ENCODE peak calls at places on chromosomes 12 and 14, in eight cellular contexts. N is tibial artery, O is Calu3, Y is heart right ventricle, W is HFF-Myc, Q is RWPE1, C is endothelial cell, J is A549. Z is an unnamed sample.
A peak's percentile ranks its signal among the peaks of the same experiment; 100 is the strongest.

GRCh38 chr12:131621701-131622421 is 89.0 kb upstream of the SFSWAP start:
- DNase-seq in N (no peak), O (no peak), Y (no peak), W (no peak), Q (no peak), C (no peak), J (no peak), Z (peak; percentile 44)

GRCh38 chr12:19382111-19382526 is 57.2 kb upstream of the AEBP2 start:
- DNase-seq in N (no peak), O (peak; percentile 65), Y (no peak), W (peak; percentile 50), Q (peak; percentile 53), C (no peak), J (peak; percentile 88), Z (no peak)

GRCh38 chr12:61291647-61292046 is 968.6 kb upstream of the USP15 start:
- DNase-seq in N (no peak), O (no peak), Y (no peak), W (no peak), Q (no peak), C (no peak), J (no peak), Z (no peak)

GRCh38 chr14:21866479-21866878 is 192.9 kb upstream of the OR4E1 start:
- DNase-seq in N (no peak), O (no peak), Y (no peak), W (no peak), Q (peak; percentile 9), C (no peak), J (no peak), Z (no peak)

GRCh38 chr14:68103841-68104240 is 284.3 kb downstream of the RAD51B start:
- DNase-seq in N (no peak), O (no peak), Y (no peak), W (no peak), Q (no peak), C (no peak), J (no peak), Z (no peak)

GRCh38 chr12:4984971-4985370 is 58.7 kb upstream of the KCNA5 start:
- DNase-seq in N (no peak), O (no peak), Y (no peak), W (no peak), Q (no peak), C (no peak), J (no peak), Z (no peak)

GRCh38 chr14:104876251-104876699 is 11.2 kb downstream of the CEP170B start:
- DNase-seq in N (no peak), O (peak; percentile 30), Y (peak; percentile 28), W (no peak), Q (peak; percentile 78), C (peak; percentile 40), J (peak; percentile 69), Z (peak; percentile 49)

GRCh38 chr12:53115891-53116675 is 12.8 kb downstream of the SOAT2 start:
- DNase-seq in N (no peak), O (no peak), Y (no peak), W (no peak), Q (no peak), C (no peak), J (no peak), Z (no peak)

GRCh38 chr14:24231263-24232120 is 675 bp downstream of the NEDD8 start:
- DNase-seq in N (no peak), O (no peak), Y (no peak), W (no peak), Q (peak; percentile 34), C (no peak), J (no peak), Z (no peak)

GRCh38 chr12:123149088-123149827 is 1.6 kb downstream of the PITPNM2 start:
- DNase-seq in N (no peak), O (no peak), Y (no peak), W (no peak), Q (no peak), C (no peak), J (peak; percentile 16), Z (no peak)

GRCh38 chr12:117141097-117141898 is 42.1 kb upstream of the TESC start:
- DNase-seq in N (no peak), O (no peak), Y (no peak), W (no peak), Q (no peak), C (no peak), J (no peak), Z (no peak)

GRCh38 chr12:122839907-122840554 is 4.8 kb downstream of the HIP1R start:
- DNase-seq in N (no peak), O (no peak), Y (no peak), W (no peak), Q (no peak), C (no peak), J (no peak), Z (no peak)

GRCh38 chr12:132487311-132487741 is 2.6 kb upstream of the FBRSL1 start:
- DNase-seq in N (no peak), O (no peak), Y (peak; percentile 12), W (no peak), Q (no peak), C (no peak), J (no peak), Z (no peak)

GRCh38 chr14:22613091-22613695 is 15.1 kb downstream of the ABHD4 start:
- DNase-seq in N (no peak), O (no peak), Y (no peak), W (no peak), Q (no peak), C (no peak), J (no peak), Z (no peak)

GRCh38 chr12:23950775-23951391 is 1.4 kb upstream of the SOX5 start:
- DNase-seq in N (no peak), O (no peak), Y (no peak), W (no peak), Q (no peak), C (peak; percentile 24), J (no peak), Z (peak; percentile 47)

GRCh38 chr12:48414046-48414445 is 58.3 kb upstream of the ANP32D start:
- DNase-seq in N (peak; percentile 41), O (no peak), Y (no peak), W (no peak), Q (no peak), C (no peak), J (no peak), Z (no peak)

GRCh38 chr12:87596636-87597035 is 432.6 kb downstream of the C12orf50 start:
- DNase-seq in N (no peak), O (no peak), Y (no peak), W (no peak), Q (no peak), C (no peak), J (no peak), Z (no peak)

GRCh38 chr14:99644723-99645544 is at the start of gene HHIPL1:
- DNase-seq in N (no peak), O (peak; percentile 11), Y (peak; percentile 49), W (no peak), Q (peak; percentile 22), C (peak; percentile 40), J (no peak), Z (peak; percentile 70)

GRCh38 chr14:29126865-29127264 is 360.3 kb downstream of the FOXG1 start:
- DNase-seq in N (no peak), O (no peak), Y (no peak), W (no peak), Q (no peak), C (no peak), J (no peak), Z (no peak)

GRCh38 chr12:28507055-28507454 is 316.8 kb downstream of the CCDC91 start:
- DNase-seq in N (no peak), O (no peak), Y (no peak), W (peak; percentile 31), Q (no peak), C (no peak), J (no peak), Z (no peak)

GRCh38 chr14:81516941-81517797 is 16.5 kb downstream of the SEL1L start:
- DNase-seq in N (no peak), O (no peak), Y (no peak), W (no peak), Q (no peak), C (peak; percentile 54), J (peak; percentile 51), Z (peak; percentile 44)

GRCh38 chr14:64562432-64562831 is 12.7 kb downstream of the PPP1R36 start:
- DNase-seq in N (no peak), O (no peak), Y (no peak), W (no peak), Q (no peak), C (no peak), J (no peak), Z (no peak)

GRCh38 chr14:64563696-64564095 is 13.9 kb downstream of the PPP1R36 start:
- DNase-seq in N (no peak), O (no peak), Y (no peak), W (no peak), Q (no peak), C (no peak), J (no peak), Z (no peak)

GRCh38 chr14:64561631-64562030 is 11.9 kb downstream of the PPP1R36 start:
- DNase-seq in N (no peak), O (no peak), Y (no peak), W (no peak), Q (no peak), C (no peak), J (no peak), Z (no peak)

GRCh38 chr14:64569108-64570045 is 19.6 kb downstream of the PPP1R36 start:
- DNase-seq in N (peak; percentile 74), O (no peak), Y (peak; percentile 48), W (peak; percentile 27), Q (peak; percentile 89), C (no peak), J (peak; percentile 82), Z (no peak)

GRCh38 chr14:64566651-64567122 is 16.9 kb downstream of the PPP1R36 start:
- DNase-seq in N (no peak), O (no peak), Y (no peak), W (peak; percentile 17), Q (no peak), C (peak; percentile 26), J (no peak), Z (no peak)
- TF ChIP-seq CTCF in N (no peak), O (no peak), Y (no peak), W (no peak), Q (no peak), C (no peak), J (no peak), Z (no peak)

GRCh38 chr12:66036317-66036716 is 94.2 kb downstream of the LLPH start:
- DNase-seq in N (peak; percentile 22), O (peak; percentile 5), Y (peak; percentile 24), W (peak; percentile 45), Q (peak; percentile 89), C (no peak), J (peak; percentile 69), Z (no peak)
- TF ChIP-seq CTCF in N (peak; percentile 36), O (no peak), Y (no peak), W (no peak), Q (no peak), C (no peak), J (no peak), Z (no peak)

GRCh38 chr12:127485528-127485927 is 781.4 kb upstream of the TMEM132C start:
- DNase-seq in N (no peak), O (peak; percentile 67), Y (no peak), W (peak; percentile 61), Q (peak; percentile 68), C (no peak), J (peak; percentile 24), Z (no peak)
- TF ChIP-seq CTCF in N (no peak), O (no peak), Y (no peak), W (peak; percentile 50), Q (no peak), C (no peak), J (no peak), Z (no peak)

DNA sequence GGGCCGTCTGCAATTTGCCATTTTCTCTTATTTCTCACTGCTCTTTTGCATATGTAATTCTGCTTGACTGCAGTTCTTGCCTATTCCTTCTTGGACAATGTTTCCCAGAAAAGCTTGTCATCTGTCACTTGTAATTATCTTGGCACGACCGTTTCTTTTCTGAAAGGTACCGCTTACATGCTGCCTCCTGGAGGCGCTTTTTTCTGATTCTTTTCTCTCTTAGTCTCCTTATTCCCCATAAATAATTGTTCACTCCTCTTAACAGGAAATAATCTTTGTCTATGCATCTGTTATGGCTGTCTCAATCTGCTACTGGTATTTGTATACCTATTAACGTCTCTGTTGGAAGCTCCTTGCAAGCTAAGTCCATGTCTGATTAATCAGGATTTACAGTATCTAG is 1.3 kb upstream of the ALDH1L2 start:
- DNase-seq in N (no peak), O (no peak), Y (no peak), W (no peak), Q (no peak), C (no peak), J (no peak), Z (no peak)
- TF ChIP-seq CTCF in N (no peak), O (no peak), Y (no peak), W (no peak), Q (no peak), C (no peak), J (no peak), Z (no peak)